ENCODE peak calls at places on chromosomes 13 and 19, in ten cellular contexts. M is fibroblast of lung, X is astrocyte, D is body of pancreas, L is GM12865, W is brain microvascular endothelial cell, K is lower leg skin, C is fibroblast of the aortic adventitia, A is HCT116, E is heart left ventricle. P is an unnamed sample.

GRCh38 chr19:3236272-3236671 is 11.8 kb downstream of the CELF5 start:
- DNase-seq in K (no peak), M (no peak), D (no peak), E (no peak), X (no peak), L (no peak), C (no peak), W (no peak), A (no peak), P (no peak)

GRCh38 chr13:34128661-34129060 is 310.7 kb downstream of the RFC3 start:
- DNase-seq in X (no peak), W (no peak), A (no peak), L (no peak), K (no peak), M (no peak), E (no peak), D (no peak), C (no peak), P (no peak)

GRCh38 chr19:49331616-49332055 is 3.6 kb upstream of the CD37 start:
- DNase-seq in A (peak; percentile 37), E (peak; percentile 54), X (peak; percentile 45), D (peak; percentile 50), M (peak; percentile 50), W (peak; percentile 54), K (peak; percentile 74), C (peak; percentile 46), L (peak; percentile 90), P (peak; percentile 76)

GRCh38 chr13:59890064-59890463 is 273.7 kb downstream of the DIAPH3 start:
- DNase-seq in D (no peak), E (no peak), A (no peak), X (no peak), M (peak; percentile 32), K (no peak), W (no peak), L (no peak), C (peak; percentile 64), P (no peak)

GRCh38 chr13:41827507-41828213 is 133.2 kb downstream of the VWA8 start:
- DNase-seq in X (peak; percentile 92), K (no peak), M (peak; percentile 95), A (peak; percentile 39), E (no peak), C (peak; percentile 93), D (no peak), L (no peak), W (peak; percentile 96), P (no peak)

GRCh38 chr13:86932935-86933334 is 738.2 kb upstream of the SLITRK5 start:
- DNase-seq in K (no peak), M (peak; percentile 31), W (no peak), L (no peak), X (peak; percentile 7), A (no peak), D (no peak), E (no peak), C (no peak), P (no peak)

GRCh38 chr19:33465371-33465770 is 56.2 kb downstream of the PEPD start:
- DNase-seq in D (no peak), C (no peak), M (no peak), X (no peak), A (no peak), E (no peak), K (peak; percentile 39), W (no peak), L (no peak), P (no peak)

GRCh38 chr13:24746618-24747247 is 17.2 kb upstream of the RNF17 start:
- DNase-seq in M (no peak), W (no peak), X (no peak), C (peak; percentile 2), K (peak; percentile 82), L (peak; percentile 59), E (no peak), A (no peak), D (no peak), P (no peak)

GRCh38 chr19:42281175-42282035 is 12.4 kb downstream of the CIC start:
- DNase-seq in M (peak; percentile 65), L (no peak), E (peak; percentile 80), D (peak; percentile 44), W (no peak), A (no peak), C (peak; percentile 68), K (peak; percentile 96), X (peak; percentile 59), P (no peak)

GRCh38 chr19:42283248-42284065 is 14.4 kb downstream of the CIC start:
- DNase-seq in W (peak; percentile 88), M (peak; percentile 90), C (peak; percentile 88), L (peak; percentile 96), D (peak; percentile 98), K (peak; percentile 99), A (peak; percentile 69), E (peak; percentile 98), X (peak; percentile 75), P (no peak)

GRCh38 chr19:42282810-42283247 is 13.8 kb downstream of the CIC start:
- DNase-seq in M (no peak), L (peak; percentile 8), W (no peak), D (no peak), E (no peak), X (no peak), A (no peak), K (peak; percentile 84), C (no peak), P (no peak)

GRCh38 chr19:42280761-42281174 is 11.7 kb downstream of the CIC start:
- DNase-seq in L (no peak), M (no peak), X (peak; percentile 64), E (no peak), D (no peak), K (peak; percentile 92), W (no peak), A (no peak), C (no peak), P (no peak)

DNA sequence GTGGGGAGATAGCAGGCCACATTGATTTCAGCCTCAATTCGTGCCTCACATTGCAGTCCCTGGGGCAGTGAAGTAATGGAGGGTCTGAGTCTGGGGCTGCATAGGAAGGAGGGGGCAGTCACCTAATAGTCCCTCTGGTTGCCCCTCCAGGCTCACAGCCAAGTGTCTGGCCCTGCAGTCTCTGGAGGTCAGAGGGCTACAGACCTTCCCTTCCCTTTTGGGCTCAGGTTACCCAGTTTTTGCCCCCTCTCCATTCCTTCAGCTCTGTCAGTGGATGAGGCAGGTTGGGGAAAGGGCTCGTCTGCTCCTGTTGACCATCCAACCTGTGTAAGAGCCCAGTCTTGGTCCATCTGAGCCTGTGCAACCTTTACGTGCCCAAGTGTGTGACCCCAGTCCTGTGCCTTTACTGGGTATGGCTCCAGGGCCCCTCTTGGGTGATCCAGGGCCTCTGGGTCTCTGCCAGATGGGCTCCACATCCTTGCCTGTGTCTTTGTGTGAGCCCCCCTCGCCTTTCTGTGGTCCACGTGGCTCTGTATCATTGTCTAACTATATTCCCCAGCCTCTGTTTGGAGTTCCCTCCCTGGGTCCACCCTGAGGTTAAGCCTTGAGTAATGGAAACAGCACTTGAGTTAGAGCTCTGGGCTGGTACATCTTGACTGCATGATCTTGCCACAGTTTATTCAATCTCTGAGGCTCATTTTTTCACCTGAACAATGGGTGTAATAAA is 13.1 kb downstream of the CIC start:
- DNase-seq in D (no peak), K (peak; percentile 89), L (no peak), M (peak; percentile 36), W (no peak), C (peak; percentile 48), E (peak; percentile 36), A (no peak), X (peak; percentile 25), P (no peak)
- H3K4me3 ChIP-seq in D (no peak overlapping the region), K (no peak overlapping the region), L (no peak overlapping the region), M (peak overlapping the region; percentile 76), W (no peak overlapping the region), C (peak overlapping the region; percentile 41), E (peak overlapping the region; percentile 72), A (peak overlapping the region; percentile 72), X (peak overlapping the region; percentile 37), P (no peak overlapping the region)

DNA sequence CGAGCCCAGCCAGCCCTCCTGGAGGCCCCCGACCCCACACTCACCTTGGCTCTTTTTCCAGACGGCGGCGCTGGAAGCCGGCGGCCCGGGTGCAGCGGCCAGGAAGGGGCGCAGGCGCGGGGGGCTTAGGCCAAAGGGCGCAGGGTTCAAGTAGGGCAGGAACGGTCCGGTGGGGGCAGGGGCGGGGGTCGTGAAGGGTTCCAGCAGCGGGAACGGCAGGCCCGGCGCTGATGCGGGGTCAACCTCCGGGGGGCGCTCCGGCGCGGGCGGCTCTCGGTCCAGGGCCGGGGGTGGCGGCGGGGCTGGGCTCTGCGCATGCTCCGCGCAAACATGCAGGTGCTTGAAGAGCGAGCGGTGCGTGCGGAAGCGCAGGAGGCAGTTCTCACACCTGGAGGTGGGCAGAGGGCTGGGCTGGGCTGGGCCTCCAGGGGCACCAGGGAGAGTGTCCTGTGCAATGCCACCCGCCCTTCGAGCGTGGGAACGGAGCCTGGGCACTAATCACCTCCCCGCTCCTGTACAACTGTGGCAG is 2.3 kb downstream of the ZNF414 start:
- DNase-seq in W (no peak), X (no peak), M (no peak), A (peak; percentile 53), D (no peak), E (no peak), L (no peak), C (no peak), K (no peak), P (no peak)
- H3K4me3 ChIP-seq in W (no peak overlapping the region), X (no peak overlapping the region), M (no peak overlapping the region), A (peak overlapping the region; percentile 59), D (no peak overlapping the region), E (no peak overlapping the region), L (no peak overlapping the region), C (no peak overlapping the region), K (no peak overlapping the region), P (no peak overlapping the region)

GRCh38 chr13:27978301-27978968 is 9.3 kb upstream of the CDX2 start:
- DNase-seq in C (no peak), X (no peak), D (no peak), L (no peak), W (no peak), A (no peak), E (no peak), K (peak; percentile 69), M (no peak), P (no peak)
- H3K4me3 ChIP-seq in C (no peak overlapping the region), X (no peak overlapping the region), D (no peak overlapping the region), L (no peak overlapping the region), W (no peak overlapping the region), A (no peak overlapping the region), E (no peak overlapping the region), K (no peak overlapping the region), M (no peak overlapping the region), P (no peak overlapping the region)

GRCh38 chr19:51692065-51692915 is 840 bp upstream of the SPACA6 start:
- DNase-seq in M (no peak), E (no peak), D (no peak), C (no peak), W (no peak), A (no peak), X (no peak), K (peak; percentile 84), L (no peak), P (no peak)

GRCh38 chr19:51693819-51694218 is 689 bp downstream of the SPACA6 start:
- DNase-seq in D (no peak), C (no peak), A (no peak), L (no peak), W (no peak), M (no peak), K (peak; percentile 32), X (no peak), E (no peak), P (no peak)

GRCh38 chr19:51695088-51695487 is 2.0 kb downstream of the SPACA6 start:
- DNase-seq in L (no peak), M (no peak), C (no peak), E (no peak), A (no peak), D (no peak), K (peak; percentile 60), X (no peak), W (no peak), P (no peak)

GRCh38 chr19:51694318-51695085 is 1.4 kb downstream of the SPACA6 start:
- DNase-seq in K (peak; percentile 83), W (no peak), L (no peak), A (no peak), D (no peak), C (no peak), X (no peak), E (no peak), M (no peak), P (no peak)

DNA sequence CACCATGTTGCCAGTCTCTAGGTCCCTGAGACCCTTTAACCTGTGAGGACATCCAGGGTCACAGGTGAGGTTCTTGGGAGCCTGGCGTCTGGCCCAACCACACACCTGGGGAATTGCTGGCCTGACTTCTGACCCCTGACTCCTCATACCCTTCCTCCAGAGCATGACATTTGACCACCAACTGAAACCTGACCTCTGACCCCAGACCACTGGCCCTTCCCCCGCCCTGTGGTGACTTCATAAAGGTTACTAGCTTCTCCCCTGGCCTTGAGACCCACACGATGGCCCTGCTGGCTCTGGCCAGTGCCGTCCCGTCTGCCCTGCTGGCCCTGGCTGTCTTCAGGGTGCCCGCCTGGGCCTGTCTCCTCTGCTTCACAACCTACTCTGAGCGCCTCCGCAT is at the start of gene SPACA6:
- DNase-seq in D (no peak), L (no peak), K (peak; percentile 80), X (no peak), W (no peak), C (no peak), A (no peak), E (no peak), M (no peak), P (no peak)
- H3K4me3 ChIP-seq in D (no peak within 1 kb of the TSS), L (no peak within 1 kb of the TSS), K (no peak within 1 kb of the TSS), X (peak within 1 kb of the TSS; percentile 89), W (peak within 1 kb of the TSS; percentile 88), C (peak within 1 kb of the TSS; percentile 97), A (no peak within 1 kb of the TSS), E (peak within 1 kb of the TSS; percentile 98), M (peak within 1 kb of the TSS; percentile 98), P (no peak within 1 kb of the TSS)

P was measured in GM12864.